ENCODE peak calls at places on chromosome 22, in five cellular contexts. V is GM10248, Y is RWPE1, D is DMS153, N is NCI-H510A treated with DMSO at 0.1 percent for 48 hours. W is an unnamed sample.

GRCh38 chr22:32534252-32535215 is 59.9 kb downstream of the FBXO7 start:
- DNase-seq in V (no peak), Y (no peak), D (no peak), N (no peak), W (no peak)

GRCh38 chr22:33747576-33748180 is 172.6 kb downstream of the LARGE1 start:
- DNase-seq in V (no peak), Y (no peak), D (peak), N (peak), W (no peak)

GRCh38 chr22:32999039-32999861 is 58.9 kb downstream of the SYN3 start:
- DNase-seq in V (no peak), Y (no peak), D (no peak), N (no peak), W (no peak)

GRCh38 chr22:28759861-28760560 is 12.5 kb upstream of the CCDC117 start:
- DNase-seq in V (no peak), Y (no peak), D (no peak), N (peak), W (no peak)

GRCh38 chr22:26681395-26681821 is 24.0 kb downstream of the MIAT start:
- DNase-seq in V (no peak), Y (no peak), D (no peak), N (no peak), W (no peak)

GRCh38 chr22:48739348-48740085 is 1088.2 kb downstream of the BRD1 start:
- DNase-seq in V (no peak), Y (no peak), D (no peak), N (no peak), W (no peak)

GRCh38 chr22:38098410-38099249 is 11.9 kb downstream of the BAIAP2L2 start:
- DNase-seq in V (no peak), Y (no peak), D (no peak), N (no peak), W (no peak)

GRCh38 chr22:31130873-31131272 is 8.1 kb downstream of the INPP5J start:
- DNase-seq in V (no peak), Y (no peak), D (no peak), N (no peak), W (no peak)

GRCh38 chr22:31676700-31677099 is 14.7 kb upstream of the PISD start:
- DNase-seq in V (peak), Y (peak), D (peak), N (peak), W (peak)

GRCh38 chr22:38313384-38313955 is 3.8 kb downstream of the CSNK1E start:
- DNase-seq in V (no peak), Y (peak), D (no peak), N (no peak), W (no peak)

GRCh38 chr22:23075525-23076216 is 5.4 kb downstream of the GNAZ start:
- DNase-seq in V (no peak), Y (no peak), D (no peak), N (no peak), W (no peak)

GRCh38 chr22:32842486-32842885 is 41.0 kb downstream of the TIMP3 start:
- DNase-seq in V (no peak), Y (no peak), D (no peak), N (no peak), W (no peak)

GRCh38 chr22:37018815-37019308 is 385 bp downstream of the TST start:
- DNase-seq in V (no peak), Y (peak), D (no peak), N (peak), W (no peak)

GRCh38 chr22:44192098-44192810 is 11.5 kb downstream of the PARVG start:
- DNase-seq in V (no peak), Y (peak), D (no peak), N (no peak), W (no peak)

GRCh38 chr22:25791556-25791955 is 49.6 kb downstream of the MYO18B start:
- DNase-seq in V (no peak), Y (no peak), D (no peak), N (no peak), W (no peak)

GRCh38 chr22:20010307-20011122 is 6.1 kb downstream of the ARVCF start:
- DNase-seq in V (no peak), Y (no peak), D (no peak), N (no peak), W (no peak)

GRCh38 chr22:18096823-18097222 is 13.8 kb upstream of the TUBA8 start:
- DNase-seq in V (no peak), Y (no peak), D (no peak), N (no peak), W (no peak)

W was measured in GM12891.